ENCODE peak calls at places on chromosomes 3 and 15, in nine cellular contexts. N is mesothelial cell of epicardium; X is AG09309; O is CD4-positive, alpha-beta T cell; H is GM10248; U is upper lobe of right lung; P is bronchial epithelial cell; G is foreskin fibroblast; B is progenitor cell of endocrine pancreas. J is an unnamed sample.

GRCh38 chr15:77266708-77267387 is 153.1 kb downstream of the PEAK1 start:
- DNase-seq in N (no peak), X (peak), O (no peak), H (no peak), U (no peak), P (peak), G (peak), B (no peak), J (no peak)

GRCh38 chr3:66342717-66343373 is 122.0 kb downstream of the SLC25A26 start:
- DNase-seq in N (no peak), X (peak), O (no peak), H (no peak), U (no peak), P (no peak), G (no peak), B (no peak), J (no peak)

GRCh38 chr15:39108021-39108420 is 472.9 kb upstream of the THBS1 start:
- DNase-seq in N (no peak), X (no peak), O (no peak), H (no peak), U (no peak), P (peak), G (peak), B (no peak), J (no peak)

GRCh38 chr15:77527831-77528231 is 104.9 kb downstream of the LINGO1 start:
- DNase-seq in N (no peak), X (no peak), O (no peak), H (no peak), U (peak), P (no peak), G (no peak), B (no peak), J (no peak)

GRCh38 chr3:136952292-136952691 is 5.5 kb upstream of the IL20RB start:
- DNase-seq in N (no peak), X (no peak), O (no peak), H (no peak), U (no peak), P (peak), G (peak), B (no peak), J (no peak)

GRCh38 chr15:43229977-43230376 is 9.2 kb upstream of the EPB42 start:
- DNase-seq in N (no peak), X (no peak), O (no peak), H (no peak), U (no peak), P (no peak), G (no peak), B (no peak), J (no peak)

GRCh38 chr15:74337607-74338211 is 29.7 kb downstream of the CYP11A1 start:
- DNase-seq in N (no peak), X (no peak), O (no peak), H (no peak), U (peak), P (no peak), G (no peak), B (no peak), J (no peak)

GRCh38 chr3:18234717-18235335 is 190.3 kb downstream of the SATB1 start:
- DNase-seq in N (no peak), X (no peak), O (no peak), H (no peak), U (no peak), P (peak), G (no peak), B (no peak), J (no peak)

GRCh38 chr15:57640935-57641682 is 49.4 kb downstream of the MYZAP start:
- DNase-seq in N (no peak), X (peak), O (no peak), H (peak), U (no peak), P (peak), G (peak), B (no peak), J (no peak)
- TF ChIP-seq CTCF in N (peak), X (peak), O (peak), H (peak), U (peak), P (peak), G (peak), B (peak), J (peak)

GRCh38 chr3:151168269-151169094 is 34.5 kb downstream of the GPR171 start:
- DNase-seq in N (peak), X (no peak), O (peak), H (peak), U (peak), P (peak), G (peak), B (peak), J (peak)

GRCh38 chr3:151169262-151169661 is 33.8 kb downstream of the GPR171 start:
- DNase-seq in N (no peak), X (no peak), O (no peak), H (no peak), U (peak), P (no peak), G (no peak), B (no peak), J (no peak)

GRCh38 chr3:151165221-151165620 is 37.8 kb downstream of the GPR171 start:
- DNase-seq in N (no peak), X (no peak), O (no peak), H (no peak), U (no peak), P (no peak), G (no peak), B (no peak), J (no peak)

GRCh38 chr3:151169700-151170224 is 33.3 kb downstream of the GPR171 start:
- DNase-seq in N (no peak), X (no peak), O (no peak), H (peak), U (peak), P (no peak), G (no peak), B (no peak), J (no peak)

DNA sequence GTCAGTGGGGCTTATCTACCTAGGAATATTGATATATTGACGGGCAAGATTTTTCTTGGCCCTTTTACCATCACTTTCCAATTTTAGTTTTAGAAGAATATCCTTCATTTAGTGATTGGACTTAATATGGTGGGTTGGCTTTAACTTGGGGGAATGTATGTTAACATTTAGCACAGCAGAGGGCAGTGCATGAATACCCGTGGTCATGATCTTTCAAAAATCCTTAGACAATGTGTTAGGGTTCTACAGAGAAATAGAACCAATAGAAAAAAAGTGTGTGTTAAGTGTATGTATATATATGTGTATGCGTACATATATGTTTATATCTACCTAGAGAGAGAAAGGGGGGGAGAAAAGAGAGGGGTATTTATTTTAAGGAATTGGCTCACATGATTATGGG is 36.9 kb downstream of the GPR171 start:
- DNase-seq in N (no peak), X (no peak), O (no peak), H (no peak), U (no peak), P (peak), G (peak), B (no peak), J (no peak)
- TF ChIP-seq CTCF in N (no peak), X (peak), O (peak), H (no peak), U (no peak), P (peak), G (peak), B (peak), J (peak)

DNA sequence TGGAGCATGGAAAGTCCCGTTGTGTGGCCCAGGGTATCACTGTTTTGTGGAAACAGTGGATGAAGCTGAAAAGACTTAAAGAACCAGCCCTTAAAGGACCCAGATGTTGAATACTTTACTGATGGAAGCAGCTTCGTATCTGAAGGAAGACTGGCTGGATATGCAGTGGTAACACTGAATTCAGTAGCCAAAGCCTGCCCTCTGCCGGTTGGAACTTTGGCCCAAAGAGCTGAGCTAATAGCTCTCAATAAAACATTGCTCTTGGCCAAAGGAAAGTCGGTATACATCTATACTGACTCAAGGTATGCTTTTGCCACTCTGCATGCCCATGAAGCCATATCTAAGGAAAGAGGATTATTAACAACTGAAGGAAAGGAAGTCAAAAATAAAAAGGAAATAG is 885.4 kb downstream of the PDCD6IP start:
- DNase-seq in N (peak), X (peak), O (peak), H (no peak), U (peak), P (peak), G (peak), B (peak), J (peak)
- TF ChIP-seq CTCF in N (peak), X (peak), O (no peak), H (peak), U (peak), P (peak), G (peak), B (peak), J (peak)

DNA sequence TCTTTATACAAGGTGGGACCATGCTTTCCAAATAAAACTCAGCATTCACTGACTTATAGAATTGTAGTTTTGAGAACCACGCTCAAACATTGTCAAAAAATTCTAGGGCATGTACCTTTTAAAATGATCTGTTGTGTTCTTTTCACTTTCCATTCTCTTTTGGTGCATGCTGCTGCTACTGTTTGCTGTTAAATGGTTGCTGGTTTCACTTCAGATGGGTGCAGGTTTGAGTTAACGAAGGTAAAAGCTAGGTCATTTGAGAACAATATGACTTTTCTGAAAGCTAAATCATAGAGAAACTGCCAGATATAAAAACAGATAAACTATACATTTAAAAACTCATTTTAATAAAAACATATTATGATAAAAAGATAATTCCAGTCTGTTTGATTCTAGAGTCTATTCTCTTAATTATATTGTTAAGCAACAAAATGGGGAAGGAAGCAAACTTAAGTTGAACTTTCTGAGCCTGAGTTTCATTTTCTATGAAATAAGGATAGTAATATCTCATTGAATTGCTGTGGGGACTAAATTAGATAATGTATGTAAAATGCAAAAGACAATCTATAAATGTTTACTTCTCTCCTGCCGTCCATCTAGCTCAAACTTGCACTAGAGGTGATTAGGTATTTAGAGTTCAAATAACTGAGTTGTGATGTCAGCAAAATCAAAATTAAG is 82.4 kb downstream of the OXSM start:
- DNase-seq in N (no peak), X (no peak), O (no peak), H (no peak), U (no peak), P (no peak), G (no peak), B (no peak), J (no peak)
- TF ChIP-seq CTCF in N (no peak), X (no peak), O (no peak), H (no peak), U (no peak), P (no peak), G (no peak), B (no peak), J (no peak)

GRCh38 chr3:14224895-14225294 is 46.3 kb downstream of the LSM3 start:
- DNase-seq in N (no peak), X (no peak), O (no peak), H (no peak), U (no peak), P (peak), G (no peak), B (no peak), J (no peak)

GRCh38 chr3:14223595-14223994 is 45.0 kb downstream of the LSM3 start:
- DNase-seq in N (no peak), X (no peak), O (no peak), H (no peak), U (no peak), P (peak), G (no peak), B (no peak), J (no peak)

GRCh38 chr3:14222900-14223594 is 44.4 kb downstream of the LSM3 start:
- DNase-seq in N (no peak), X (no peak), O (no peak), H (no peak), U (no peak), P (peak), G (peak), B (no peak), J (no peak)

GRCh38 chr3:14227866-14228265 is 49.2 kb downstream of the LSM3 start:
- DNase-seq in N (no peak), X (no peak), O (no peak), H (no peak), U (no peak), P (peak), G (peak), B (no peak), J (peak)

DNA sequence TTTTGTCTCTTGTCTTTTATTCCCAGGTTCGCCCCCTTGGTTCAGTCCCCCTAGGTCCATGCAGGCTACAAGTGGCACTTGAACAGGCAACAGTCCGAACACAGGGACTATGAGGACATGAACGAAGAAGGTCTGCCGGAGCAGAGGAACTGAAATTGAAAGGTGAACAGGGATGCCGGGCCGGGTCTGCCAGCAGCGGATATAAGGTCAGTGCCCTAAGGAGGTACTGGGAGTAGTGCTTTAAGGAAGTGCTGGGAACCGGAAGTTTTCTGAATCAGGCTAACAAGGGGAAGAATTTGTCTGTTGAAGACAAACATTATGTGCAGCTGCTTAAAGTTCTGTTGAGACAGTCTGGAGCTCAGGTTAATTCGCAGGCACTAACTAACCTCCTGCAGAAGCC is 46.8 kb downstream of the LSM3 start:
- DNase-seq in N (no peak), X (no peak), O (no peak), H (no peak), U (no peak), P (no peak), G (no peak), B (no peak), J (no peak)
- TF ChIP-seq CTCF in N (no peak), X (no peak), O (no peak), H (no peak), U (no peak), P (no peak), G (no peak), B (no peak), J (no peak)

GRCh38 chr3:61936344-61936937 is 375.1 kb downstream of the PTPRG start:
- DNase-seq in N (no peak), X (no peak), O (peak), H (peak), U (no peak), P (no peak), G (peak), B (no peak), J (no peak)
- TF ChIP-seq CTCF in N (peak), X (peak), O (no peak), H (peak), U (peak), P (peak), G (peak), B (peak), J (peak)

DNA sequence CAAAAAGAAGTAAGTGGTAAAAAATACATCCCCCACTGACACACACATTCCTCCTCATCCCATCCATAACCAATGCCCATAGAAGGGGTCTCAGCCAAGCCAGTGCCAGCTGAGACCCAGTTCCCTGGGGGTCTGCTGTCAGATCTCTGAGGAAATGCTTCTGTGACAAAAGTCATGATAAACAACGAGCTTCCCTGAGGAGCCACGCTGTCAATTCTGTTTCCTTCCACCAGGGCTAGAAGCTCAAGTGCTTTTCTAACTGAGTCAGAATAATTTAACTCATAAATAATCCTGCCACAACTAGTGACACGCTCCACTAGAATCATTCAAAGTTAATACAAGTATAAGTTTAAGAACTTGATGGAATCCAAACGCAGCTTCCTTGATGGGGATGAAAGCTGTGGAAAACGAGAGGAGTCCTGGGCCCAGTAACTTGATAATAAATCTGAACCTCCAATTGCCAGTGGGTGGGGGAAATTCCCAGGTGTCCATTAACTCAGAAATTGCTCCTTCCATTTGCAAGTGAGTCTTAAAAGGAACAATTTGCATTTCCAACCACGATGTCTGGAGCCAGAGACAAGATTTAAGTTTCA is 348.7 kb upstream of the LMCD1 start:
- DNase-seq in N (no peak), X (no peak), O (no peak), H (no peak), U (no peak), P (no peak), G (no peak), B (no peak), J (no peak)
- TF ChIP-seq CTCF in N (no peak), X (no peak), O (no peak), H (no peak), U (no peak), P (no peak), G (no peak), B (no peak), J (no peak)

DNA sequence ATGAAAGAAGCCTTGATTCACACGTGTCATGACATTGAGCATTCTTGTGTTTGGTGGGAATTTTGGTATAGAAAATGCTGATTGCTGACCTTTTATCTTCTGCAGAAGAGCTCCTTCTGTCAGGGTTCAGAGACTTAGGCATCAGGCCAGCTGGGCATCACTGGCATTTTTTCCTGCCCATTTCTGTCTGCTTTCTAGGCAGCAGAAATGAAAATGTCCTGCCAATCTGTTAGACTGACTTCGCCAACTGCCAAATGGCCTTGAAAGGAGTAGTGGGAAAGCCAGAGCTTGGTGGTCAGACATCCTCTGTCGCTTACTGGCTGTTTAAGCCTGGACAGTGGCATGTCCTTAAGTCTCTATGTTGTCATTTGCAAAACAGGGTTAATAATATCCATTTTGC is 57.4 kb downstream of the EEFSEC start:
- DNase-seq in N (no peak), X (no peak), O (no peak), H (no peak), U (no peak), P (no peak), G (no peak), B (no peak), J (no peak)
- TF ChIP-seq CTCF in N (no peak), X (no peak), O (no peak), H (no peak), U (no peak), P (no peak), G (no peak), B (no peak), J (no peak)

GRCh38 chr3:54563661-54564200 is 364.1 kb downstream of the LRTM1 start:
- DNase-seq in N (no peak), X (no peak), O (no peak), H (no peak), U (no peak), P (no peak), G (no peak), B (no peak), J (peak)

GRCh38 chr3:54567949-54568348 is 359.9 kb downstream of the LRTM1 start:
- DNase-seq in N (no peak), X (no peak), O (no peak), H (no peak), U (no peak), P (no peak), G (no peak), B (no peak), J (no peak)

GRCh38 chr3:54570008-54570407 is 357.9 kb downstream of the LRTM1 start:
- DNase-seq in N (no peak), X (no peak), O (no peak), H (no peak), U (no peak), P (no peak), G (no peak), B (no peak), J (no peak)

GRCh38 chr3:54564374-54564925 is 363.4 kb downstream of the LRTM1 start:
- DNase-seq in N (no peak), X (no peak), O (no peak), H (no peak), U (no peak), P (no peak), G (no peak), B (no peak), J (no peak)

DNA sequence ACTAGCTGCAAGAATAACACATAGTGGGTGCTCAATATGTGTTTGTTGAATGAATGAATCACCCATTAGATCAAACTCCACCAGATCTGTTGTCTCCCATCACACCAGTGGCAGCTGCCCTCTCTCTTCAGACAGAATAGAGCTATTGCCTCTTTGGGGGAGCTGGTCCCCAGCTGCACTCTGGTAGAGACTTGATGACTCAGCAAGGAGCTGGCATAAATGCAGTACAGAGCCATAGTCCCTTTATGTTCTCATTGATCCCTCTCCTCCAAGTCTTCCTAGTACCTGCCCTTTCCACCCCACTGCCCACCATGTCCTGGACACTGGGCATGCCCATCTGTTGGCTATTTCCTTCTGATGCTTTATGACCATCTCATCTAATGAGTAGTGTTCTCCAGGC is 361.9 kb downstream of the LRTM1 start:
- DNase-seq in N (no peak), X (no peak), O (no peak), H (no peak), U (no peak), P (no peak), G (no peak), B (no peak), J (no peak)
- TF ChIP-seq CTCF in N (no peak), X (no peak), O (no peak), H (no peak), U (no peak), P (no peak), G (no peak), B (no peak), J (no peak)

GRCh38 chr15:90419202-90419601 is 31.2 kb downstream of the IQGAP1 start:
- DNase-seq in N (no peak), X (no peak), O (no peak), H (peak), U (no peak), P (peak), G (no peak), B (no peak), J (no peak)
- TF ChIP-seq CTCF in N (no peak), X (no peak), O (no peak), H (no peak), U (no peak), P (no peak), G (no peak), B (no peak), J (no peak)

J was measured in LNCaP clone FGC.